ENCODE peak calls at places on chromosomes 7 and 10, in eight cellular contexts. Q is HCT116; F is CD8-positive, alpha-beta T cell; H is AG04450; U is A549; E is suprapubic skin; J is adrenal gland; R is naive thymus-derived CD4-positive, alpha-beta T cell. L is an unnamed sample.
A peak's percentile ranks its signal among the peaks of the same experiment; 100 is the strongest.

GRCh38 chr10:73262880-73263279 is 10.4 kb upstream of the MRPS16 start:
- DNase-seq in E (no peak), Q (no peak), J (no peak), U (no peak), H (no peak), R (no peak), F (no peak), L (no peak)

GRCh38 chr10:42743697-42744096 is 38.9 kb upstream of the BMS1 start:
- DNase-seq in Q (no peak), H (no peak), F (no peak), U (no peak), J (no peak), E (no peak), R (no peak), L (no peak)

GRCh38 chr7:43511029-43511428 is 71.9 kb upstream of the STK17A start:
- DNase-seq in E (no peak), H (no peak), R (no peak), J (no peak), U (no peak), Q (no peak), F (no peak), L (no peak)

GRCh38 chr7:22675917-22676343 is 51.1 kb upstream of the IL6 start:
- DNase-seq in Q (no peak), H (peak; percentile 47), R (peak; percentile 85), J (no peak), E (no peak), F (peak; percentile 6), U (no peak), L (no peak)

GRCh38 chr10:73889014-73889413 is 14.7 kb upstream of the CAMK2G start:
- DNase-seq in U (no peak), H (no peak), E (peak; percentile 85), J (peak; percentile 72), F (no peak), R (no peak), Q (peak; percentile 63), L (no peak)

GRCh38 chr10:50431791-50432190 is 180.5 kb upstream of the ASAH2 start:
- DNase-seq in F (no peak), J (no peak), E (no peak), Q (no peak), R (no peak), U (no peak), H (no peak), L (no peak)

GRCh38 chr10:76311752-76312699 is 880.6 kb downstream of the LRMDA start:
- DNase-seq in J (peak; percentile 72), R (no peak), E (no peak), H (no peak), Q (peak; percentile 8), U (peak; percentile 58), F (no peak), L (peak; percentile 41)

GRCh38 chr10:114274616-114275453 is 35.8 kb downstream of the VWA2 start:
- DNase-seq in H (no peak), Q (no peak), F (no peak), U (no peak), J (no peak), E (peak; percentile 42), R (no peak), L (no peak)

GRCh38 chr10:75283150-75284096 is 47.7 kb upstream of the COMTD1 start:
- DNase-seq in J (peak; percentile 94), F (no peak), U (no peak), E (no peak), H (no peak), Q (no peak), R (no peak), L (no peak)

GRCh38 chr7:34315032-34315431 is 343.0 kb upstream of the NPSR1 start:
- DNase-seq in R (no peak), E (no peak), F (no peak), J (no peak), U (no peak), H (no peak), Q (no peak), L (no peak)

GRCh38 chr10:78578929-78579328 is 489.8 kb upstream of the ZMIZ1 start:
- DNase-seq in H (no peak), J (no peak), U (no peak), F (no peak), Q (no peak), R (no peak), E (no peak), L (no peak)

GRCh38 chr7:13282377-13282980 is 595.0 kb downstream of the ARL4A start:
- DNase-seq in J (no peak), E (no peak), R (no peak), Q (peak; percentile 35), H (peak; percentile 13), U (no peak), F (no peak), L (no peak)

GRCh38 chr10:95133997-95134396 is 60.0 kb upstream of the ACSM6 start:
- DNase-seq in R (no peak), U (no peak), Q (no peak), J (no peak), E (no peak), F (no peak), H (no peak), L (peak; percentile 37)

GRCh38 chr7:7996568-7996967 is 28.0 kb downstream of the GLCCI1 start:
- DNase-seq in U (no peak), H (no peak), Q (no peak), E (no peak), J (no peak), F (no peak), R (no peak), L (no peak)

GRCh38 chr7:155166108-155166507 is 96.0 kb downstream of the HTR5A start:
- DNase-seq in F (no peak), U (no peak), H (no peak), R (no peak), J (no peak), E (no peak), Q (no peak), L (no peak)

DNA sequence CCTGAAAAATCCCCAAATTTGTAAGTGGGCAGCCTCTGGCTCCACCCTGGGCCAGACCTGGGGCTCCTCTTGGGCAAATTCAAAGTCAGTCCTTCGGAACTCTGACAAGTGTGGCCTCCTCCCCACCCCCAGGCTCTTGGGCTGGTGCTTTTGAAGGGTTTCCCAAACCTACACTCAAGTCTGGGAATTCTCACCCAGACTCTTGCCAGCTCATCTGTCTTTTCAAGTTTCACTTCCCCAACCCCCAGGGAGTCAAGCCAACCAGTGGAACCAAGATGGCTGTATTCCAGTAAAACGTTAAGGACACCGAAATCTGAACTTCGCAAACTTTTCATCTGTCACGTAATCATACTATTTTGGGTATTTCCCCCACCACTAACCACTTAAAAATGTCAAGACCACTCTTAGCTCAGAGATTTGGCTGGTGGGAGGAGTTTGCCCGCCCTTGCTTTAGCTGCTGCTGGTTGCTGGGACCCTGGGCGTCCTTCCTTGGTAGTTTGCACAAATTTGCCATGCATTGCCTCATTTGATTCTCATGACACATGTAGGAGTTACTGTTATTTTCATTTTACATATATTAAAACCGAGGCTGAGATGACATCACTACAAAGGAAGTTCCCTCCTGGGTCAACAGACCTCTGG is 1.7 kb upstream of the MYO1G start:
- DNase-seq in R (no peak), Q (no peak), U (no peak), E (peak; percentile 65), H (no peak), F (no peak), J (no peak), L (no peak)
- H3K4me3 ChIP-seq in R (peak overlapping the region; percentile 78), Q (no peak overlapping the region), U (no peak overlapping the region), E (no peak overlapping the region), H (no peak overlapping the region), F (no peak overlapping the region), J (no peak overlapping the region), L (no peak overlapping the region)

GRCh38 chr7:76234282-76234584 is 32.5 kb downstream of the SRRM3 start:
- DNase-seq in U (no peak), H (no peak), Q (no peak), R (no peak), E (no peak), J (no peak), F (no peak), L (no peak)
- H3K9me3 ChIP-seq in U (no peaks in the 10 kb centered on the region), H (no peaks in the 10 kb centered on the region), Q (no peaks in the 10 kb centered on the region), R (no peaks in the 10 kb centered on the region), E (no peaks in the 10 kb centered on the region), J (no peaks in the 10 kb centered on the region), F (no peaks in the 10 kb centered on the region), L (no peaks in the 10 kb centered on the region)

GRCh38 chr10:103111031-103111917 is 81.8 kb downstream of the NT5C2 start:
- DNase-seq in E (no peak), U (no peak), H (no peak), R (no peak), J (no peak), F (no peak), Q (no peak), L (peak; percentile 69)
- H3K4me3 ChIP-seq in E (no peak overlapping the region), U (no peak overlapping the region), H (no peak overlapping the region), R (no peak overlapping the region), J (no peak overlapping the region), F (no peak overlapping the region), Q (no peak overlapping the region), L (no peak overlapping the region)

DNA sequence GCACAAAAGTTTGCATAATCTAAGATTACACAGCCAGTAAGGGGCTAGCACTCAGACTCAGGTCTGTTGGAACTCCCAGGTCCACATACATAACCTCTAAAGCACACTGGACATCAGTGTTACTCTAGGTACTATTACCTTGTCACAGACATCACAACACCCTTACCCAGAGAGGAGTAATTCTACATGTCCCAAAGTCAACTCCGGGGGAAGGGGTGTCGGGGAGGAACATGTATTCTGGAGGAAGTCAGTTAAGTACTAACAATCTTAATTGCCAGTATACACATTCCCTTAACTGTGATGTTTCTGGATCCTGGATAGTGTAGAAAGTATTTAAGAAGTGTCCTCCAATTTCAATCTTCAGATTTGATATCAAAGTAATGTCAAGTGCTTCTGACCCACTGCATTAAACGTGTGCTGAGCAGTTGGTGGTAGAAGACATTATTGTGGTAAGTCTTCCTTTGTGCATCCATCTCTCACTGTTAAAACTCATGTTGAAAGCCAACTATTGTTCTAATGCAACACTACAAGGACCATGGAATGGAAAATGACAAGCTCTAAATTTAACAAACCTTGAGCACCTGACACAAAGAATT is 155.4 kb downstream of the CRPPA start:
- DNase-seq in J (no peak), F (no peak), H (no peak), U (no peak), Q (no peak), E (no peak), R (no peak), L (no peak)
- H3K9me3 ChIP-seq in J (no peaks in the 10 kb centered on the region), F (no peaks in the 10 kb centered on the region), H (no peaks in the 10 kb centered on the region), U (no peaks in the 10 kb centered on the region), Q (no peaks in the 10 kb centered on the region), E (no peaks in the 10 kb centered on the region), R (no peaks in the 10 kb centered on the region), L (no peaks in the 10 kb centered on the region)

GRCh38 chr10:56567580-56567979 is 206.5 kb upstream of the ZWINT start:
- DNase-seq in J (no peak), H (no peak), R (no peak), U (no peak), F (no peak), E (no peak), Q (no peak), L (no peak)
- H3K4me3 ChIP-seq in J (no peak overlapping the region), H (no peak overlapping the region), R (no peak overlapping the region), U (no peak overlapping the region), F (no peak overlapping the region), E (no peak overlapping the region), Q (no peak overlapping the region), L (no peak overlapping the region)